ENCODE peak calls at places on chromosome 11, in ten cellular contexts. One of them, this sample, is unnamed.

GRCh38 chr11:1285876-1286275 is 23.6 kb downstream of the TOLLIP start:
- DNase-seq in chondrocyte: no peak
- DNase-seq in stimulated activated CD8-positive, alpha-beta memory T cell treated with anti-CD3 and anti-CD28 coated beads, Interleukin-4, amount 100 ng/mL, for 4 hours: no peak
- DNase-seq in stromal cell of bone marrow: no peak
- DNase-seq in EH: no peak
- DNase-seq in amniotic epithelial cell: no peak
- DNase-seq in neural crest cell: no peak
- DNase-seq in HL-60: no peak
- DNase-seq in NCI-H510A treated with DMSO at 0.1 percent for 48 hours: no peak
- DNase-seq in naive B cell: no peak
- DNase-seq in this sample: no peak

GRCh38 chr11:112173152-112173551 is 2.2 kb upstream of the BCO2 start:
- DNase-seq in NCI-H510A treated with DMSO at 0.1 percent for 48 hours: no peak
- DNase-seq in neural crest cell: no peak
- DNase-seq in amniotic epithelial cell: no peak
- DNase-seq in stimulated activated CD8-positive, alpha-beta memory T cell treated with anti-CD3 and anti-CD28 coated beads, Interleukin-4, amount 100 ng/mL, for 4 hours: no peak
- DNase-seq in HL-60: no peak
- DNase-seq in naive B cell: no peak
- DNase-seq in EH: peak
- DNase-seq in stromal cell of bone marrow: no peak
- DNase-seq in chondrocyte: no peak
- DNase-seq in this sample: no peak

GRCh38 chr11:79006854-79007253 is 432.2 kb upstream of the NARS2 start:
- DNase-seq in EH: no peak
- DNase-seq in amniotic epithelial cell: no peak
- DNase-seq in chondrocyte: no peak
- DNase-seq in NCI-H510A treated with DMSO at 0.1 percent for 48 hours: no peak
- DNase-seq in naive B cell: no peak
- DNase-seq in stromal cell of bone marrow: no peak
- DNase-seq in stimulated activated CD8-positive, alpha-beta memory T cell treated with anti-CD3 and anti-CD28 coated beads, Interleukin-4, amount 100 ng/mL, for 4 hours: no peak
- DNase-seq in HL-60: no peak
- DNase-seq in neural crest cell: no peak
- DNase-seq in this sample: no peak

GRCh38 chr11:79594839-79595238 is 154.0 kb upstream of the TENM4 start:
- DNase-seq in HL-60: peak
- DNase-seq in EH: no peak
- DNase-seq in chondrocyte: no peak
- DNase-seq in NCI-H510A treated with DMSO at 0.1 percent for 48 hours: no peak
- DNase-seq in neural crest cell: no peak
- DNase-seq in stromal cell of bone marrow: no peak
- DNase-seq in stimulated activated CD8-positive, alpha-beta memory T cell treated with anti-CD3 and anti-CD28 coated beads, Interleukin-4, amount 100 ng/mL, for 4 hours: no peak
- DNase-seq in amniotic epithelial cell: no peak
- DNase-seq in naive B cell: no peak
- DNase-seq in this sample: no peak

GRCh38 chr11:1226226-1226961 is 3.5 kb downstream of the MUC5B start:
- DNase-seq in stimulated activated CD8-positive, alpha-beta memory T cell treated with anti-CD3 and anti-CD28 coated beads, Interleukin-4, amount 100 ng/mL, for 4 hours: no peak
- DNase-seq in neural crest cell: no peak
- DNase-seq in EH: no peak
- DNase-seq in HL-60: no peak
- DNase-seq in stromal cell of bone marrow: no peak
- DNase-seq in chondrocyte: peak
- DNase-seq in amniotic epithelial cell: no peak
- DNase-seq in NCI-H510A treated with DMSO at 0.1 percent for 48 hours: no peak
- DNase-seq in naive B cell: no peak
- DNase-seq in this sample: no peak

GRCh38 chr11:65560555-65561418 is 2.6 kb upstream of the LTBP3 start:
- DNase-seq in HL-60: no peak
- DNase-seq in neural crest cell: no peak
- DNase-seq in NCI-H510A treated with DMSO at 0.1 percent for 48 hours: peak
- DNase-seq in stromal cell of bone marrow: no peak
- DNase-seq in EH: peak
- DNase-seq in naive B cell: no peak
- DNase-seq in amniotic epithelial cell: peak
- DNase-seq in stimulated activated CD8-positive, alpha-beta memory T cell treated with anti-CD3 and anti-CD28 coated beads, Interleukin-4, amount 100 ng/mL, for 4 hours: no peak
- DNase-seq in chondrocyte: peak
- DNase-seq in this sample: no peak

GRCh38 chr11:70742553-70743291 is 344.4 kb downstream of the CTTN start:
- DNase-seq in EH: no peak
- DNase-seq in amniotic epithelial cell: no peak
- DNase-seq in stimulated activated CD8-positive, alpha-beta memory T cell treated with anti-CD3 and anti-CD28 coated beads, Interleukin-4, amount 100 ng/mL, for 4 hours: no peak
- DNase-seq in HL-60: no peak
- DNase-seq in naive B cell: no peak
- DNase-seq in chondrocyte: no peak
- DNase-seq in neural crest cell: no peak
- DNase-seq in NCI-H510A treated with DMSO at 0.1 percent for 48 hours: no peak
- DNase-seq in stromal cell of bone marrow: no peak
- DNase-seq in this sample: no peak

GRCh38 chr11:107576497-107577086 is 11.1 kb upstream of the ALKBH8 start:
- DNase-seq in naive B cell: no peak
- DNase-seq in NCI-H510A treated with DMSO at 0.1 percent for 48 hours: peak
- DNase-seq in chondrocyte: no peak
- DNase-seq in HL-60: peak
- DNase-seq in stimulated activated CD8-positive, alpha-beta memory T cell treated with anti-CD3 and anti-CD28 coated beads, Interleukin-4, amount 100 ng/mL, for 4 hours: peak
- DNase-seq in EH: peak
- DNase-seq in neural crest cell: peak
- DNase-seq in stromal cell of bone marrow: no peak
- DNase-seq in amniotic epithelial cell: no peak
- DNase-seq in this sample: no peak

GRCh38 chr11:126573325-126574076 is 218.0 kb downstream of the ST3GAL4 start:
- DNase-seq in chondrocyte: no peak
- DNase-seq in neural crest cell: peak
- DNase-seq in stromal cell of bone marrow: no peak
- DNase-seq in EH: no peak
- DNase-seq in stimulated activated CD8-positive, alpha-beta memory T cell treated with anti-CD3 and anti-CD28 coated beads, Interleukin-4, amount 100 ng/mL, for 4 hours: no peak
- DNase-seq in NCI-H510A treated with DMSO at 0.1 percent for 48 hours: no peak
- DNase-seq in amniotic epithelial cell: no peak
- DNase-seq in HL-60: no peak
- DNase-seq in naive B cell: no peak
- DNase-seq in this sample: no peak

GRCh38 chr11:125402436-125402835 is 93.6 kb downstream of the FEZ1 start:
- DNase-seq in stimulated activated CD8-positive, alpha-beta memory T cell treated with anti-CD3 and anti-CD28 coated beads, Interleukin-4, amount 100 ng/mL, for 4 hours: no peak
- DNase-seq in naive B cell: no peak
- DNase-seq in HL-60: no peak
- DNase-seq in chondrocyte: no peak
- DNase-seq in EH: peak
- DNase-seq in stromal cell of bone marrow: peak
- DNase-seq in amniotic epithelial cell: peak
- DNase-seq in NCI-H510A treated with DMSO at 0.1 percent for 48 hours: no peak
- DNase-seq in neural crest cell: no peak
- DNase-seq in this sample: no peak

This sample was measured in NCI-H2107.